ENCODE peak calls at places on chromosomes 5 and 9, in five cellular contexts. B, L, O, Y and K are unnamed samples.

GRCh38 chr5:170312666-170313065 is 15.1 kb upstream of the LCP2 start:
- DNase-seq in B (no peak), L (peak; percentile 3), O (no peak), Y (no peak), K (no peak)

GRCh38 chr5:181173420-181174342 is 26.3 kb downstream of the OR2V2 start:
- DNase-seq in B (no peak), L (peak; percentile 79), O (no peak), Y (no peak), K (no peak)

GRCh38 chr5:60959156-60959555 is 14.2 kb downstream of the NDUFAF2 start:
- DNase-seq in B (no peak), L (peak; percentile 40), O (no peak), Y (no peak), K (no peak)

GRCh38 chr9:124776952-124777645 is at the start of gene OLFML2A:
- DNase-seq in B (no peak), L (no peak), O (peak; percentile 66), Y (no peak), K (no peak)

GRCh38 chr9:81557957-81558791 is 131.2 kb downstream of the TLE1 start:
- DNase-seq in B (peak; percentile 46), L (peak; percentile 88), O (no peak), Y (no peak), K (no peak)

GRCh38 chr9:6955251-6955921 is 197.6 kb downstream of the KDM4C start:
- DNase-seq in B (no peak), L (peak; percentile 77), O (peak; percentile 32), Y (no peak), K (no peak)

GRCh38 chr5:18380729-18381362 is 746.6 kb downstream of the TAF11L14 start:
- DNase-seq in B (no peak), L (no peak), O (no peak), Y (no peak), K (no peak)

GRCh38 chr5:153476767-153477166 is 13.7 kb upstream of the GRIA1 start:
- DNase-seq in B (no peak), L (peak; percentile 92), O (no peak), Y (no peak), K (no peak)

GRCh38 chr5:159330131-159330530 is at the start of gene IL12B:
- DNase-seq in B (no peak), L (peak; percentile 70), O (no peak), Y (no peak), K (no peak)

GRCh38 chr9:130774183-130774582 is 60.9 kb upstream of the ABL1 start:
- DNase-seq in B (no peak), L (no peak), O (no peak), Y (no peak), K (no peak)

GRCh38 chr9:99472916-99473245 is 250.8 kb downstream of the SEC61B start:
- DNase-seq in B (no peak), L (no peak), O (no peak), Y (no peak), K (no peak)
- H3K4me1 ChIP-seq in B (no peaks in the 10 kb centered on the region), L (no peaks in the 10 kb centered on the region), O (no peaks in the 10 kb centered on the region), Y (no peaks in the 10 kb centered on the region), K (peaks cover 5% of the 10 kb centered on the region)

GRCh38 chr9:35656841-35657326 is 935 bp downstream of the RMRP start:
- DNase-seq in B (no peak), L (no peak), O (no peak), Y (no peak), K (no peak)
- H3K4me3 ChIP-seq in B (no peak overlapping the region), L (peak overlapping the region; percentile 32), O (peak overlapping the region; percentile 23), Y (peak overlapping the region; percentile 85), K (peak overlapping the region; percentile 89)

DNA sequence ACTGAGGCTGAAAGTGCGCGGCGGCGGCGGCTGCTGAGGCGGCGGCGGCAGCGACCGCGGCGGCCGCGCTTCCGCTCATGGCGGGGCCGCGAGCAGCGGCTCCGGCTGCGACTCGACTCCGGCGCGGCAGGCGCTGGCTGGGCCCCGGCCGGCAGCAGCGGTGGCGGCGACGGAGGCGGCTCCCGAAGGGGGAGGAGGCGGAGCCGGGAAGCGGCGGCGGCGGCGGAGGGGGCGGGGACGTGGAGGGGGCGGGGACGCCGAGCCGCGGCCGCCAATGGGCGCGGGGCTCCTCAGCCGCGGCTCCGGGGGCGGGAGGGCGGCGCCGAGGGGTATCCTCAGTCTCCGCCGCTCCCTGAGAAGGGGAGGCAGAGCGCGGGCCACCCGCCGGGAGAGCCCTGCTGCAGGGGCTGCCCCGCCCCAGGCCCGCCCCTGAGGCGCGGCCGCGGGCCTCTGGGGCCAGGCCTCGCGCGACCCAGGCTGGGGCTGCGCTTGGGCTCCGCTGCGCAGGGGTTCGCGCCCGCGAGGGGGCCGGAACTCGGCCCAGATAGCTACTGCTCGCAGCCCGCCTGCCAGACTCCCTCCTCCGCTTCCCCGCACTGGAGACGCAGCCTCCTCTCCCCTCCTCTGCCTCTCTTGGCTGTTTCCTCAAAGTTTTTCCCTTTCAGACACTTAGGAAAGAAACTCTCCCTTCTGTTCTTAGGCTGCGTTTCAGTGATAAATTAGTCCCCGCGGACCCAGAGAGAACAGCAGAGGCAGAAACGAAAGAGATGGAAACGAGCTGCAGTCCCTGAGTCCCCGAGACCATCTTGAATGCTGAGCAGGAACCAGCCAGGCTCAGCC is 85.0 kb upstream of the MELK start:
- DNase-seq in B (peak; percentile 91), L (peak; percentile 90), O (peak; percentile 97), Y (peak; percentile 95), K (peak; percentile 84)
- TF ChIP-seq CTCF in B (peak; percentile 40), L (no peak), O (no peak), Y (no peak), K (no peak)

GRCh38 chr9:136373300-136374182 is at the start of gene CARD9:
- DNase-seq in B (no peak), L (no peak), O (no peak), Y (peak; percentile 83), K (no peak)

GRCh38 chr9:136374183-136374575 is 710 bp upstream of the CARD9 start:
- DNase-seq in B (no peak), L (no peak), O (no peak), Y (no peak), K (no peak)

GRCh38 chr9:136372006-136372405 is 1.5 kb downstream of the CARD9 start:
- DNase-seq in B (no peak), L (no peak), O (no peak), Y (no peak), K (no peak)

GRCh38 chr9:136370687-136371530 is 2.6 kb downstream of the CARD9 start:
- DNase-seq in B (no peak), L (peak; percentile 59), O (no peak), Y (no peak), K (no peak)

GRCh38 chr9:136372561-136373299 is 739 bp downstream of the CARD9 start:
- DNase-seq in B (peak; percentile 52), L (peak; percentile 86), O (peak; percentile 19), Y (peak; percentile 88), K (peak; percentile 79)
- H3K4me1 ChIP-seq in B (peaks cover 18% of the 10 kb centered on the region), L (peaks cover 15% of the 10 kb centered on the region), O (no peaks in the 10 kb centered on the region), Y (peaks cover 15% of the 10 kb centered on the region), K (no peaks in the 10 kb centered on the region)

GRCh38 chr9:17090041-17090440 is 44.8 kb upstream of the CNTLN start:
- DNase-seq in B (no peak), L (peak; percentile 2), O (no peak), Y (no peak), K (no peak)

DNA sequence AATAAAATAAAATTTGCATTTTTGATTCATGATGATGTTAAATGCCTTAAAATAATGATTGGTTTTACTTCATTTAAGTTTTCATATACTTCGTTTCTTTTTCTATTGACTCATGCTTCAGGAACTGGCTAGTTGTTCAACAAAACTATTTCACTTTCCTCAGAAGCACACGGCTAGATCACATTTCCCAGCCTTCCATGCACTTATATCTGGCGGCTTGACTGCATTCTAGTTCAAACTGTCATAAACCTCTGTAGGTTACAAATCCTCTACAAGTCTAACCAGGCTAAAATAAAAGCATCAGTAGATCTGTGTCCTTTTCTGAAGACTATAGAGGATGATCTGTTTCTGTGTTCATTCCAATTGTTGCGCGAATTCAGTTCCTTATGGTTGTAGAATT is 46.3 kb upstream of the CNTLN start:
- DNase-seq in B (no peak), L (peak; percentile 37), O (no peak), Y (no peak), K (no peak)
- H3K4me3 ChIP-seq in B (no peak overlapping the region), L (no peak overlapping the region), O (no peak overlapping the region), Y (no peak overlapping the region), K (no peak overlapping the region)